ENCODE peak calls at places on chromosomes 1 and 21, in five cellular contexts. A is dorsolateral prefrontal cortex, R is AG10803, X is IMR-90, N is choroid plexus epithelial cell. P is an unnamed sample.

GRCh38 chr1:60695633-60696032 is 386.7 kb upstream of the NFIA start:
- DNase-seq in R (no peak), X (no peak), A (no peak), N (no peak), P (no peak)

GRCh38 chr1:154935749-154936415 is 637 bp downstream of the PMVK start:
- DNase-seq in X (no peak), N (no peak), A (no peak), R (no peak), P (no peak)

GRCh38 chr1:150221552-150221951 is 14.4 kb downstream of the ANP32E start:
- DNase-seq in X (peak; percentile 46), N (peak; percentile 71), A (no peak), R (peak; percentile 53), P (no peak)

GRCh38 chr1:203441811-203442210 is 33.8 kb upstream of the PRELP start:
- DNase-seq in R (no peak), A (no peak), N (no peak), X (no peak), P (no peak)

GRCh38 chr21:38945536-38946245 is 140.0 kb downstream of the ETS2 start:
- DNase-seq in N (peak; percentile 94), X (peak; percentile 58), A (no peak), R (no peak), P (no peak)

GRCh38 chr1:103514920-103515503 is 10.5 kb upstream of the RNPC3 start:
- DNase-seq in N (peak; percentile 87), X (peak; percentile 63), R (peak; percentile 54), A (no peak), P (no peak)

GRCh38 chr21:36783612-36784383 is 84.9 kb downstream of the SIM2 start:
- DNase-seq in R (no peak), N (peak; percentile 95), X (peak; percentile 97), A (no peak), P (no peak)

GRCh38 chr1:184191181-184191601 is 139.7 kb downstream of the TSEN15 start:
- DNase-seq in R (peak; percentile 96), X (peak; percentile 96), N (peak; percentile 79), A (peak; percentile 28), P (peak; percentile 70)

GRCh38 chr1:53622531-53622930 is 116.4 kb downstream of the GLIS1 start:
- DNase-seq in A (no peak), N (no peak), R (no peak), X (no peak), P (peak; percentile 21)

GRCh38 chr1:69221492-69221990 is 346.2 kb upstream of the LRRC7 start:
- DNase-seq in X (no peak), R (no peak), A (no peak), N (no peak), P (no peak)
- TF ChIP-seq CTCF in X (no peak), R (no peak), A (no peak), N (peak; percentile 25), P (no peak)

GRCh38 chr1:165456114-165456513 is 11.2 kb upstream of the RXRG start:
- DNase-seq in R (no peak), N (no peak), X (no peak), A (no peak), P (no peak)

GRCh38 chr1:165452336-165453130 is 7.6 kb upstream of the RXRG start:
- DNase-seq in X (no peak), N (no peak), R (no peak), A (no peak), P (no peak)

GRCh38 chr1:165455111-165455510 is 10.2 kb upstream of the RXRG start:
- DNase-seq in A (no peak), X (no peak), N (no peak), R (no peak), P (no peak)

GRCh38 chr1:165454211-165454610 is 9.3 kb upstream of the RXRG start:
- DNase-seq in A (no peak), R (no peak), N (no peak), X (no peak), P (no peak)

GRCh38 chr1:165456861-165457260 is 11.9 kb upstream of the RXRG start:
- DNase-seq in R (no peak), A (no peak), N (no peak), X (no peak), P (no peak)
- TF ChIP-seq CTCF in R (no peak), A (no peak), N (no peak), X (no peak), P (no peak)

GRCh38 chr1:232725303-232726047 is 79.7 kb upstream of the MAP10 start:
- DNase-seq in A (no peak), X (no peak), N (no peak), R (no peak), P (no peak)
- TF ChIP-seq CTCF in A (no peak), X (no peak), N (no peak), R (no peak), P (no peak)

DNA sequence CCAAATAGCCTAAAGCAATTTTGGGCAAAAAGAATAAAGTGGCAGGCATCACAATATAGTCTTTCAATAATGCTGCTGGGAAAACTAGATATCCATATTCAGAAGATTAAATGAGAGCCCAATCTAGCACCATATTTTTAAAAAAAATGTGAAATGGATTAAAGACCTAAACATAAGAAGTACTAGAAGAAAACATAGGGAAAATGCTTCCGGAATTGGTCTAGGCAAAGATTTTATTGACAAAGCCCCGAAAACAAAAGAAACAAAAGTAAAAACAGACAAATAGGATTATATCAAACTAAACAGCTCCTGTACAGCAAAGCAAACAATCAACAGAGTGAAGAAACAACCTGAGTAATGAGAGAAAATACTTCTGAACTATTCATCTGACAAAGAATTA is 48.6 kb upstream of the KCNK1 start:
- DNase-seq in X (no peak), R (no peak), N (no peak), A (no peak), P (no peak)
- TF ChIP-seq CTCF in X (no peak), R (no peak), N (no peak), A (no peak), P (no peak)

GRCh38 chr1:157758018-157758417 is 18.9 kb downstream of the FCRL2 start:
- DNase-seq in N (no peak), R (no peak), A (no peak), X (no peak), P (no peak)
- TF ChIP-seq CTCF in N (no peak), R (no peak), A (no peak), X (no peak), P (no peak)

P was measured in right atrium auricular region.